ENCODE peak calls at places on chromosomes 3 and 15, in five cellular contexts. O, G, T, F and W are unnamed samples.

GRCh38 chr15:52642386-52643361 is 36.5 kb downstream of the ATOSA start:
- DNase-seq in O (no peak), G (no peak), T (no peak), F (peak; percentile 63), W (no peak)

GRCh38 chr3:113312416-113312815 is 101.1 kb downstream of the BOC start:
- DNase-seq in O (no peak), G (no peak), T (no peak), F (no peak), W (no peak)

GRCh38 chr15:73495171-73495570 is 52.2 kb downstream of the REC114 start:
- DNase-seq in O (no peak), G (no peak), T (no peak), F (no peak), W (no peak)

GRCh38 chr3:163924600-163924999 is 1153.7 kb downstream of the SI start:
- DNase-seq in O (no peak), G (no peak), T (no peak), F (no peak), W (no peak)

GRCh38 chr15:84904409-84904808 is 19.9 kb downstream of the SLC28A1 start:
- DNase-seq in O (no peak), G (no peak), T (no peak), F (no peak), W (no peak)

GRCh38 chr15:35740761-35741160 is 194.8 kb upstream of the DPH6 start:
- DNase-seq in O (no peak), G (no peak), T (no peak), F (peak; percentile 59), W (no peak)

GRCh38 chr3:169337541-169337940 is 326.0 kb downstream of the MECOM start:
- DNase-seq in O (no peak), G (no peak), T (no peak), F (no peak), W (no peak)

GRCh38 chr3:44198265-44198956 is 43.3 kb upstream of the TOPAZ1 start:
- DNase-seq in O (peak; percentile 83), G (peak; percentile 47), T (peak; percentile 61), F (peak; percentile 81), W (peak; percentile 4)

GRCh38 chr3:149044329-149045083 is 41.8 kb downstream of the HLTF start:
- DNase-seq in O (no peak), G (no peak), T (no peak), F (no peak), W (no peak)

GRCh38 chr3:142318331-142318730 is 92.9 kb upstream of the GK5 start:
- DNase-seq in O (no peak), G (no peak), T (no peak), F (peak; percentile 42), W (no peak)

GRCh38 chr15:74438696-74439316 is 5.0 kb upstream of the SEMA7A start:
- DNase-seq in O (peak; percentile 62), G (peak; percentile 46), T (peak; percentile 78), F (peak; percentile 81), W (no peak)

GRCh38 chr3:196991581-196992460 is 23.2 kb upstream of the PIGZ start:
- DNase-seq in O (no peak), G (no peak), T (no peak), F (no peak), W (no peak)

GRCh38 chr15:82312611-82313349 is 36.5 kb downstream of the GOLGA6L10 start:
- DNase-seq in O (no peak), G (no peak), T (no peak), F (peak; percentile 25), W (no peak)

GRCh38 chr3:189622629-189623028 is 8.6 kb upstream of the TP63 start:
- DNase-seq in O (no peak), G (no peak), T (no peak), F (no peak), W (no peak)

GRCh38 chr3:139123377-139124095 is 78.8 kb upstream of the PRR23C start:
- DNase-seq in O (no peak), G (no peak), T (no peak), F (no peak), W (no peak)

GRCh38 chr15:74625693-74626092 is 10.1 kb downstream of the CLK3 start:
- DNase-seq in O (no peak), G (no peak), T (no peak), F (no peak), W (no peak)